ENCODE peak calls at places on chromosome X, in four cellular contexts. One of them, this sample, is unnamed.

GRCh38 chrX:15714529-15714928 is 23.5 kb upstream of the CA5B start:
- DNase-seq in HepG2: no peak
- DNase-seq in GM12878: no peak
- DNase-seq in A549: no peak
- DNase-seq in this sample: no peak

GRCh38 chrX:10972731-10973130 is 138.4 kb upstream of the HCCS start:
- DNase-seq in HepG2: no peak
- DNase-seq in GM12878: no peak
- DNase-seq in A549: no peak
- DNase-seq in this sample: no peak

GRCh38 chrX:62931625-62932024 is 419.5 kb downstream of the SPIN4 start:
- DNase-seq in HepG2: no peak
- DNase-seq in GM12878: no peak
- DNase-seq in A549: no peak
- DNase-seq in this sample: no peak

GRCh38 chrX:27445438-27445837 is 17.7 kb downstream of the PPP4R3C start:
- DNase-seq in A549: no peak
- DNase-seq in GM12878: no peak
- DNase-seq in HepG2: peak; percentile 93
- DNase-seq in this sample: no peak

GRCh38 chrX:71667328-71668247 is at the start of gene LOC101059915:
- DNase-seq in HepG2: no peak
- DNase-seq in A549: no peak
- DNase-seq in GM12878: no peak
- DNase-seq in this sample: no peak

GRCh38 chrX:123884809-123885408 is 25.1 kb downstream of the XIAP start:
- DNase-seq in A549: peak; percentile 66
- DNase-seq in HepG2: peak; percentile 31
- DNase-seq in GM12878: no peak
- DNase-seq in this sample: no peak

GRCh38 chrX:119427024-119427794 is 28.1 kb downstream of the SLC25A43 start:
- DNase-seq in HepG2: no peak
- DNase-seq in A549: peak; percentile 19
- DNase-seq in GM12878: peak; percentile 28
- DNase-seq in this sample: no peak

GRCh38 chrX:120999413-120999812 is 13.9 kb upstream of the CT47A1 start:
- DNase-seq in GM12878: no peak
- DNase-seq in HepG2: no peak
- DNase-seq in A549: no peak
- DNase-seq in this sample: no peak

GRCh38 chrX:101906136-101906796 is 25.6 kb downstream of the ZMAT1 start:
- DNase-seq in HepG2: no peak
- DNase-seq in GM12878: no peak
- DNase-seq in A549: no peak
- DNase-seq in this sample: no peak

GRCh38 chrX:47623540-47624027 is 3.9 kb upstream of the SYN1 start:
- DNase-seq in A549: peak; percentile 74
- DNase-seq in GM12878: no peak
- DNase-seq in HepG2: peak; percentile 29
- DNase-seq in this sample: no peak

GRCh38 chrX:149630681-149631292 is 805 bp downstream of the TMEM185A start:
- DNase-seq in GM12878: no peak
- DNase-seq in A549: peak; percentile 49
- DNase-seq in HepG2: peak; percentile 18
- DNase-seq in this sample: no peak

GRCh38 chrX:47217121-47217851 is 1.2 kb upstream of the CDK16 start:
- DNase-seq in GM12878: no peak
- DNase-seq in A549: no peak
- DNase-seq in HepG2: peak; percentile 44
- DNase-seq in this sample: no peak

GRCh38 chrX:1870421-1870820 is 255.6 kb downstream of the ASMT start:
- DNase-seq in GM12878: no peak
- DNase-seq in A549: no peak
- DNase-seq in HepG2: no peak
- DNase-seq in this sample: no peak

GRCh38 chrX:64427281-64427680 is 32.0 kb upstream of the MTMR8 start:
- DNase-seq in GM12878: no peak
- DNase-seq in A549: no peak
- DNase-seq in HepG2: no peak
- DNase-seq in this sample: no peak

GRCh38 chrX:150363561-150364346 is 637 bp downstream of the MAMLD1 start:
- DNase-seq in GM12878: no peak
- DNase-seq in HepG2: no peak
- DNase-seq in A549: peak; percentile 61
- DNase-seq in this sample: no peak

GRCh38 chrX:100829730-100830129 is 9.5 kb downstream of the CSTF2 start:
- DNase-seq in A549: no peak
- DNase-seq in HepG2: no peak
- DNase-seq in GM12878: peak; percentile 45
- DNase-seq in this sample: no peak

GRCh38 chrX:13078739-13079444 is 34.5 kb upstream of the FAM9C start:
- DNase-seq in A549: no peak
- DNase-seq in GM12878: no peak
- DNase-seq in HepG2: no peak
- DNase-seq in this sample: no peak

GRCh38 chrX:9258346-9259104 is 206.3 kb upstream of the TBL1X start:
- DNase-seq in HepG2: no peak
- DNase-seq in A549: no peak
- DNase-seq in GM12878: no peak
- DNase-seq in this sample: no peak

GRCh38 chrX:2933125-2933900 is 4.2 kb upstream of the ARSD start:
- DNase-seq in A549: no peak
- DNase-seq in GM12878: no peak
- DNase-seq in HepG2: no peak
- DNase-seq in this sample: no peak

GRCh38 chrX:97021680-97022079 is 138.0 kb downstream of the RPA4 start:
- DNase-seq in GM12878: no peak
- DNase-seq in A549: no peak
- DNase-seq in HepG2: no peak
- DNase-seq in this sample: no peak

GRCh38 chrX:154779261-154779660 is 16.6 kb downstream of the DKC1 start:
- DNase-seq in A549: no peak
- DNase-seq in HepG2: no peak
- DNase-seq in GM12878: no peak
- DNase-seq in this sample: no peak

GRCh38 chrX:107213477-107213876 is 7.1 kb downstream of the DNAAF6 start:
- DNase-seq in HepG2: no peak
- DNase-seq in A549: no peak
- DNase-seq in GM12878: no peak
- DNase-seq in this sample: no peak

GRCh38 chrX:37454537-37455285 is 105.5 kb downstream of the PRRG1 start:
- DNase-seq in A549: peak; percentile 33
- DNase-seq in GM12878: no peak
- DNase-seq in HepG2: no peak
- DNase-seq in this sample: peak; percentile 73

GRCh38 chrX:81876437-81876836 is 674.5 kb downstream of the SH3BGRL start:
- DNase-seq in HepG2: no peak
- DNase-seq in GM12878: no peak
- DNase-seq in A549: no peak
- DNase-seq in this sample: no peak

GRCh38 chrX:119015407-119016242 is 41.2 kb downstream of the LONRF3 start:
- DNase-seq in A549: peak; percentile 81
- DNase-seq in HepG2: no peak
- DNase-seq in GM12878: peak; percentile 40
- DNase-seq in this sample: peak; percentile 35

GRCh38 chrX:112839856-112840255 is 775 bp downstream of the AMOT start:
- DNase-seq in HepG2: no peak
- DNase-seq in A549: no peak
- DNase-seq in GM12878: no peak
- DNase-seq in this sample: no peak

GRCh38 chrX:10156199-10157031 is at the start of gene CLCN4:
- DNase-seq in GM12878: no peak
- DNase-seq in HepG2: peak; percentile 67
- DNase-seq in A549: peak; percentile 47
- DNase-seq in this sample: peak; percentile 10

GRCh38 chrX:7347465-7347864 is 199.5 kb upstream of the PUDP start:
- DNase-seq in A549: no peak
- DNase-seq in GM12878: no peak
- DNase-seq in HepG2: no peak
- DNase-seq in this sample: no peak

GRCh38 chrX:19889582-19890342 is 2.4 kb upstream of the SH3KBP1 start:
- DNase-seq in GM12878: peak; percentile 84
- DNase-seq in A549: peak; percentile 84
- DNase-seq in HepG2: peak; percentile 88
- DNase-seq in this sample: peak; percentile 37

GRCh38 chrX:69158166-69159040 is 6.8 kb downstream of the PJA1 start:
- DNase-seq in A549: peak; percentile 63
- DNase-seq in GM12878: no peak
- DNase-seq in HepG2: peak; percentile 23
- DNase-seq in this sample: no peak

GRCh38 chrX:129318375-129318774 is 204.9 kb downstream of the SMARCA1 start:
- DNase-seq in GM12878: no peak
- DNase-seq in A549: peak; percentile 30
- DNase-seq in HepG2: peak; percentile 21
- DNase-seq in this sample: peak; percentile 15

GRCh38 chrX:30892591-30892990 is 3.5 kb upstream of the TAB3 start:
- DNase-seq in A549: no peak
- DNase-seq in GM12878: no peak
- DNase-seq in HepG2: no peak
- DNase-seq in this sample: peak; percentile 34

GRCh38 chrX:72272868-72273267 is 4.2 kb downstream of the RPS4X start:
- DNase-seq in GM12878: no peak
- DNase-seq in HepG2: no peak
- DNase-seq in A549: peak; percentile 32
- DNase-seq in this sample: no peak

DNA sequence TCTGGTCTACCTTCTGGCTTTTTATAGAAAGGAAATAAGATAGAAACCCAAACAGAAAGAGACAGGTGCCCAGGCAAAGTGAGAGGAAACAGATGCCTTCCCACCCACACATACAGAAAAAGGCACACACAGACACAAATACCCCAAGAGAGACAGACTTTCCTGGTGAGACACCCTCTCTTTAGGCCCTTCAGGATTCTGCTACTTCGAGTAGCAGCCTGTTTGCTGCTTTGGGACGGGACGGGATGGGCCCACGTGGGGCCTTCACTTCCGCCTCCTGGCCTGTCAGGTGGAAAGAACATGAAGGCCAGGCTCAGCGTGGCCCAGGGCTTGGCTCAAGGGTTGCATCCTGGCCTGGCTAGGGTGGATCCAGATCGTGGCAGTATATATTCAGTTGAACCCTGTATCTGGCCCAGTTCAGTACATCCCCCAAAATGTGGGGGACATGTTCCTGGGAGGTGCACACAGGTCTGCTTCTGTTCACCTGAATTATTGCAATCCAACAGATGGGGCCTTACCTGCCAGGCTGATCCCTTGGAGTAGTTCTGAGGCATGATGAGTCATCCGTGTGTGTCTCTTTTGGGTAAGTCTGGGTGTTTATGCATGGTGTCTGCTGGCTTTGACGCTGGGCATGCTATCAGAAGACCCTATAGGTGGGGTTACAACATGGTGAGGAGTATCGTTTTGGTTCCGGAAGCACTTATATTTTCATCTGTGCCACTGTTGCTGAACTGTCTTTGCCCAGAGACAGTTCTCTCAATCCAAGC is 2.4 kb downstream of the ZNF275 start:
- DNase-seq in A549: no peak
- DNase-seq in GM12878: no peak
- DNase-seq in HepG2: no peak
- DNase-seq in this sample: no peak
- TF ChIP-seq RAD21 in A549: no peak
- TF ChIP-seq RAD21 in GM12878: no peak
- TF ChIP-seq RAD21 in HepG2: no peak
- TF ChIP-seq RAD21 in this sample: no peak

GRCh38 chrX:17376381-17377046 is 1.5 kb downstream of the NHS start:
- DNase-seq in HepG2: no peak
- DNase-seq in A549: peak; percentile 55
- DNase-seq in GM12878: no peak
- DNase-seq in this sample: no peak
- TF ChIP-seq POLR2A in HepG2: no peak
- TF ChIP-seq POLR2A in A549: no peak
- TF ChIP-seq POLR2A in GM12878: no peak
- TF ChIP-seq POLR2A in this sample: no peak

GRCh38 chrX:21757960-21758359 is at the start of gene SMPX:
- DNase-seq in A549: no peak
- DNase-seq in HepG2: no peak
- DNase-seq in GM12878: no peak
- DNase-seq in this sample: no peak
- H3K27ac ChIP-seq in A549: no peak within 1 kb of the TSS
- H3K27ac ChIP-seq in HepG2: no peak within 1 kb of the TSS
- H3K27ac ChIP-seq in GM12878: no peak within 1 kb of the TSS
- H3K27ac ChIP-seq in this sample: no peak within 1 kb of the TSS

GRCh38 chrX:148133099-148133725 is 152.1 kb downstream of the FMR1NB start:
- DNase-seq in HepG2: no peak
- DNase-seq in A549: peak; percentile 0
- DNase-seq in GM12878: no peak
- DNase-seq in this sample: no peak
- TF ChIP-seq RAD21 in HepG2: no peak
- TF ChIP-seq RAD21 in A549: no peak
- TF ChIP-seq RAD21 in GM12878: peak; percentile 20
- TF ChIP-seq RAD21 in this sample: no peak